ENCODE peak calls at places on chromosomes 11 and 22, in ten cellular contexts. O is activated gamma-delta T cell; K is stimulated activated CD8-positive, alpha-beta memory T cell treated with anti-CD3 and anti-CD28 coated beads, Interleukin-15, amount 100 ng/mL, for 24 hours; E is HTR-8/SVneo; F is left ventricle myocardium inferior; S is hypothalamus; R is head of caudate nucleus; Q is naive thymus-derived CD4-positive, alpha-beta T cell; C is NCI-H524; G is aorta. A is an unnamed sample.

GRCh38 chr22:34454598-34454997 is 534.3 kb upstream of the LARGE1 start:
- DNase-seq in G (no peak), C (peak; percentile 44), F (no peak), S (no peak), Q (no peak), R (no peak), O (no peak), K (no peak), E (no peak), A (no peak)

GRCh38 chr11:2741377-2742131 is 41.8 kb upstream of the KCNQ1OT1 start:
- DNase-seq in S (no peak), E (peak; percentile 56), K (no peak), O (no peak), F (peak; percentile 18), Q (no peak), G (peak; percentile 40), R (no peak), C (no peak), A (peak; percentile 82)

GRCh38 chr11:15091620-15092019 is 18.2 kb downstream of the CALCB start:
- DNase-seq in C (no peak), K (no peak), S (no peak), O (no peak), G (no peak), E (no peak), Q (no peak), F (no peak), R (no peak), A (no peak)

GRCh38 chr11:130428692-130429681 is 578 bp upstream of the ADAMTS8 start:
- DNase-seq in E (no peak), O (no peak), C (no peak), R (no peak), K (no peak), Q (no peak), G (no peak), S (no peak), F (no peak), A (no peak)

GRCh38 chr11:118621071-118621815 is 13.8 kb downstream of the PHLDB1 start:
- DNase-seq in O (no peak), F (peak; percentile 90), E (peak; percentile 79), C (peak; percentile 45), Q (peak; percentile 39), K (no peak), S (peak; percentile 75), G (peak; percentile 94), R (peak; percentile 88), A (peak; percentile 89)

GRCh38 chr11:27118371-27118770 is 77.8 kb downstream of the BBOX1 start:
- DNase-seq in G (no peak), O (no peak), Q (no peak), K (no peak), C (no peak), F (no peak), R (no peak), S (no peak), E (no peak), A (peak; percentile 36)

GRCh38 chr22:41862530-41863266 is 29.8 kb downstream of the SREBF2 start:
- DNase-seq in F (no peak), C (peak; percentile 97), Q (peak; percentile 69), K (peak; percentile 22), E (no peak), G (no peak), R (no peak), O (no peak), S (no peak), A (peak; percentile 30)

GRCh38 chr11:77705195-77705876 is 67.7 kb upstream of the CLNS1A start:
- DNase-seq in G (no peak), F (no peak), O (no peak), S (no peak), Q (peak; percentile 23), K (no peak), C (no peak), R (no peak), E (peak; percentile 57), A (peak; percentile 50)

GRCh38 chr11:111335124-111335535 is 36.8 kb downstream of the POU2AF3 start:
- DNase-seq in Q (no peak), F (no peak), C (no peak), O (no peak), E (no peak), R (no peak), G (no peak), K (no peak), S (no peak), A (no peak)

GRCh38 chr22:40178417-40179409 is 988 bp downstream of the TNRC6B start:
- DNase-seq in G (no peak), K (no peak), Q (no peak), O (no peak), F (peak; percentile 28), S (no peak), R (peak; percentile 29), C (peak; percentile 50), E (peak; percentile 10), A (peak; percentile 43)

GRCh38 chr22:40911772-40912171 is 39.4 kb upstream of the RBX1 start:
- DNase-seq in R (no peak), G (no peak), O (no peak), S (no peak), E (no peak), K (no peak), C (no peak), F (no peak), Q (no peak), A (peak; percentile 40)

GRCh38 chr11:71466358-71466757 is 13.4 kb downstream of the NADSYN1 start:
- DNase-seq in F (no peak), S (no peak), R (no peak), O (no peak), Q (no peak), E (no peak), C (no peak), G (no peak), K (no peak), A (no peak)

GRCh38 chr11:122178795-122179194 is 62.8 kb upstream of the BLID start:
- DNase-seq in S (no peak), C (no peak), R (no peak), G (no peak), F (no peak), O (no peak), Q (no peak), K (no peak), E (no peak), A (peak; percentile 45)

GRCh38 chr22:23245045-23245798 is 64.9 kb downstream of the BCR start:
- DNase-seq in C (no peak), F (no peak), K (no peak), Q (no peak), G (peak; percentile 62), E (no peak), S (no peak), O (no peak), R (no peak), A (peak; percentile 86)

GRCh38 chr11:126403039-126403438 is 47.6 kb downstream of the ST3GAL4 start:
- DNase-seq in S (no peak), G (no peak), C (no peak), K (no peak), E (no peak), R (no peak), F (no peak), O (no peak), Q (no peak), A (no peak)

GRCh38 chr11:28679795-28680194 is 571.6 kb downstream of the METTL15 start:
- DNase-seq in Q (no peak), S (no peak), R (no peak), E (no peak), O (no peak), K (no peak), G (peak; percentile 46), C (no peak), F (no peak), A (peak; percentile 66)

GRCh38 chr11:80424012-80424695 is 983.3 kb upstream of the TENM4 start:
- DNase-seq in F (no peak), E (no peak), G (no peak), O (no peak), R (no peak), C (no peak), S (no peak), Q (no peak), K (no peak), A (no peak)

GRCh38 chr11:110525883-110526282 is 96.1 kb downstream of the FDX1 start:
- DNase-seq in K (no peak), S (no peak), E (no peak), C (no peak), F (no peak), R (no peak), Q (no peak), G (peak; percentile 67), O (no peak), A (peak; percentile 94)

GRCh38 chr11:113048820-113049555 is 87.8 kb downstream of the NCAM1 start:
- DNase-seq in E (no peak), O (no peak), F (no peak), C (no peak), K (no peak), G (no peak), Q (no peak), S (no peak), R (no peak), A (peak; percentile 21)

GRCh38 chr22:35212020-35212419 is 45.3 kb upstream of the HMGXB4 start:
- DNase-seq in S (no peak), Q (no peak), G (no peak), E (no peak), K (no peak), C (no peak), R (no peak), F (no peak), O (no peak), A (peak; percentile 62)

GRCh38 chr22:25970996-25971811 is 198.1 kb upstream of the SEZ6L start:
- DNase-seq in C (no peak), Q (no peak), O (no peak), S (no peak), K (no peak), E (no peak), G (no peak), R (no peak), F (no peak), A (no peak)

GRCh38 chr11:35427158-35427557 is 7.8 kb upstream of the SLC1A2 start:
- DNase-seq in G (no peak), E (no peak), C (no peak), O (no peak), R (no peak), S (no peak), F (peak; percentile 27), K (no peak), Q (no peak), A (no peak)

GRCh38 chr11:1178201-1178885 is 20.6 kb downstream of the MUC5AC start:
- DNase-seq in S (no peak), C (no peak), Q (no peak), K (no peak), E (no peak), G (peak; percentile 34), O (no peak), F (peak; percentile 5), R (no peak), A (no peak)

A was measured in HCEC 1CT.